ENCODE peak calls at places on chromosomes 13 and 19, in seven cellular contexts. W is A673, N is left ventricle myocardium inferior, T is PC-9, A is heart right ventricle, F is upper lobe of right lung, G is IMR-90. S is an unnamed sample. For H3K27me3, the result is how much of the 10 kb centered on the place peaks cover.

GRCh38 chr13:62375653-62376052 is 960.0 kb upstream of the PCDH20 start:
- DNase-seq in W (no peak), N (no peak), T (no peak), A (no peak), F (no peak), G (no peak), S (no peak)

GRCh38 chr19:30535011-30535410 is 162.8 kb downstream of the ZNF536 start:
- DNase-seq in W (no peak), N (no peak), T (no peak), A (no peak), F (no peak), G (no peak), S (no peak)

GRCh38 chr13:100269837-100270236 is 180.9 kb downstream of the PCCA start:
- DNase-seq in W (peak), N (peak), T (no peak), A (peak), F (peak), G (peak), S (no peak)

GRCh38 chr19:44745386-44745831 is 3.1 kb upstream of the BCL3 start:
- DNase-seq in W (peak), N (peak), T (peak), A (peak), F (peak), G (peak), S (no peak)

GRCh38 chr19:11021760-11022144 is 60.9 kb downstream of the SMARCA4 start:
- DNase-seq in W (no peak), N (no peak), T (no peak), A (no peak), F (no peak), G (no peak), S (no peak)

GRCh38 chr19:30130356-30131122 is 188.5 kb downstream of the URI1 start:
- DNase-seq in W (no peak), N (no peak), T (no peak), A (no peak), F (no peak), G (no peak), S (no peak)

GRCh38 chr13:109881347-109881725 is 95.0 kb upstream of the IRS2 start:
- DNase-seq in W (no peak), N (no peak), T (no peak), A (no peak), F (no peak), G (no peak), S (no peak)

GRCh38 chr19:57192064-57192395 is 730 bp downstream of the ZNF264 start:
- DNase-seq in W (peak), N (no peak), T (no peak), A (no peak), F (no peak), G (peak), S (no peak)

GRCh38 chr19:43777163-43777700 is 3.5 kb downstream of the KCNN4 start:
- DNase-seq in W (peak), N (no peak), T (peak), A (no peak), F (no peak), G (peak), S (no peak)

GRCh38 chr19:40110570-40110969 is 19.8 kb upstream of the ZNF780A start:
- DNase-seq in W (no peak), N (no peak), T (no peak), A (no peak), F (no peak), G (no peak), S (no peak)

GRCh38 chr19:36604656-36605100 is 435 bp upstream of the ZNF382 start:
- DNase-seq in W (peak), N (peak), T (no peak), A (peak), F (peak), G (peak), S (peak)

GRCh38 chr19:7605490-7606222 is 10.0 kb downstream of the CAMSAP3 start:
- DNase-seq in W (peak), N (no peak), T (peak), A (no peak), F (no peak), G (no peak), S (no peak)

GRCh38 chr19:5130371-5131030 is 161.6 kb downstream of the KDM4B start:
- DNase-seq in W (no peak), N (no peak), T (no peak), A (no peak), F (no peak), G (no peak), S (no peak)

GRCh38 chr19:31154021-31154420 is 195.2 kb downstream of the TSHZ3 start:
- DNase-seq in W (no peak), N (no peak), T (no peak), A (no peak), F (no peak), G (peak), S (peak)

GRCh38 chr19:47779524-47780214 is 1.2 kb downstream of the SELENOW start:
- DNase-seq in W (no peak), N (peak), T (no peak), A (peak), F (no peak), G (no peak), S (no peak)

GRCh38 chr13:91358384-91358776 is 10.9 kb downstream of the MIR17HG start:
- DNase-seq in W (no peak), N (no peak), T (no peak), A (no peak), F (no peak), G (no peak), S (no peak)

GRCh38 chr13:99686157-99686572 is 184.9 kb downstream of the TM9SF2 start:
- DNase-seq in W (peak), N (peak), T (no peak), A (peak), F (no peak), G (peak), S (no peak)

GRCh38 chr19:58196911-58197616 is 14.2 kb downstream of the ZNF274 start:
- DNase-seq in W (no peak), N (no peak), T (peak), A (no peak), F (no peak), G (peak), S (no peak)

GRCh38 chr13:81406022-81406421 is 1065.1 kb upstream of the SPRY2 start:
- DNase-seq in W (no peak), N (no peak), T (no peak), A (no peak), F (no peak), G (no peak), S (no peak)

GRCh38 chr19:33905473-33905936 is 108.8 kb downstream of the KCTD15 start:
- DNase-seq in W (no peak), N (peak), T (no peak), A (peak), F (peak), G (no peak), S (no peak)

GRCh38 chr19:41915248-41916032 is 12.8 kb downstream of the ERFL start:
- DNase-seq in W (no peak), N (no peak), T (no peak), A (no peak), F (no peak), G (no peak), S (no peak)

GRCh38 chr19:35056513-35057063 is 15.1 kb downstream of the HPN start:
- DNase-seq in W (no peak), N (no peak), T (no peak), A (no peak), F (no peak), G (no peak), S (no peak)

GRCh38 chr13:114203536-114203935 is 24.5 kb downstream of the CFAP97D2 start:
- DNase-seq in W (no peak), N (no peak), T (no peak), A (no peak), F (no peak), G (no peak), S (no peak)

GRCh38 chr19:29623726-29624488 is 17.8 kb downstream of the POP4 start:
- DNase-seq in W (no peak), N (no peak), T (no peak), A (no peak), F (no peak), G (no peak), S (no peak)

GRCh38 chr13:100674363-100674847 is at the start of gene TMTC4:
- DNase-seq in W (no peak), N (no peak), T (no peak), A (no peak), F (no peak), G (no peak), S (no peak)

GRCh38 chr19:18109731-18110671 is 12.4 kb downstream of the MAST3 start:
- DNase-seq in W (no peak), N (peak), T (peak), A (no peak), F (peak), G (no peak), S (no peak)

GRCh38 chr13:83883061-83883523 is 818 bp upstream of the SLITRK1 start:
- DNase-seq in W (no peak), N (no peak), T (no peak), A (no peak), F (no peak), G (no peak), S (no peak)
- H3K4me3 ChIP-seq in W (no peak), N (no peak), T (no peak), A (no peak), F (no peak), G (no peak), S (no peak)

GRCh38 chr13:97223711-97224461 is 1.8 kb downstream of the MBNL2 start:
- DNase-seq in W (peak), N (peak), T (peak), A (peak), F (no peak), G (peak), S (peak)
- TF ChIP-seq CTCF in W (no peak), N (peak), T (no peak), A (no peak), F (no peak), G (peak), S (no peak)

GRCh38 chr19:50645107-50645506 is 4.1 kb upstream of the C19orf81 start:
- DNase-seq in W (no peak), N (no peak), T (no peak), A (no peak), F (no peak), G (no peak), S (no peak)
- H3K27me3 ChIP-seq in W (under half), N (half or more), T (half or more), A (half or more), F (half or more), G (under half), S (under half)

DNA sequence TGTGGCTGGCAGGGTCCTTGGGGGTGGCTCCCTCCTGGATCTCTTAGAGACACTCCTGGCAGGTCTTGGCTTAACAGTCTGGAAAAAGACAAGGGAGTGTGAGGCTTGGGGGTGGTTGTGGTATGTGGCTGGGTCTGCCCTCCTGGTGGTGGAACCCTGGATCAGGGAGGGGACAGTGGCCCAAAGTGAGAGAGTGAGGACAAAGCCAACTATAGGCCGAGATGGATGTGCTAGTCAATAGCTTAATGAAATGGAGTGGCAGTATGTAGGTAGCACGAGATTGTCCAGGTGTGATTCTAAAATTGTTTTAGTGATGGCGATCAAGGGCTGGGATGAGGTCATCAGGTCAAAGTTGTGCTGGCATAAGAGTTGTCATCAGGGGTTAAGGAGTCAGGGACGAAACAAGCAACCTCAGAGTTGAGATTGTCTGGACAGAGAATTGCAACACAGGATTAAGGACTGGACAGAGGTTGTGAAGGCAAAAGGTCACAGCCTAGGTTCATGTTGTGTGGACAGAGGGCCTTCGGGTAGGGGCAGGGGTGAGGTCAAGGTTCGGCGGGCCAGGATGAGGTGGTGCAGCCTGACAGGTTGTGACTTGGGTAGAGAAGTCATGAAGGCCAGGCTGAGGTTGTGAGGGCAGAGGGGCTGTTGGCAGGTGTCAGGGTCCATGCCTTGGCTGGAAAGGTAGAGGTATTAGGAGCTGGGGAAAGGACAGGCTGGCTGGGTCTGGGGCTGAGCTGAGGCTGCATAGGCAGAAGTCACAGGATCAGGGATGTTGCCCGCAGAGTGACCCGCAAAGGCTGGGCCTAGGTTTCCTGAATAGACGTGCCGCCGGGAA is 4.5 kb upstream of the RASAL3 start:
- DNase-seq in W (no peak), N (no peak), T (no peak), A (no peak), F (peak), G (no peak), S (no peak)
- H3K4me3 ChIP-seq in W (peak), N (peak), T (no peak), A (peak), F (peak), G (no peak), S (no peak)

GRCh38 chr13:59261928-59262488 is 901.7 kb downstream of the DIAPH3 start:
- DNase-seq in W (peak), N (no peak), T (no peak), A (no peak), F (no peak), G (peak), S (no peak)
- TF ChIP-seq CTCF in W (peak), N (peak), T (no peak), A (peak), F (peak), G (peak), S (peak)

GRCh38 chr19:51185069-51185867 is 39.6 kb upstream of the CD33 start:
- DNase-seq in W (no peak), N (no peak), T (no peak), A (no peak), F (no peak), G (no peak), S (no peak)

GRCh38 chr19:51187395-51188226 is 37.3 kb upstream of the CD33 start:
- DNase-seq in W (no peak), N (no peak), T (no peak), A (no peak), F (no peak), G (no peak), S (no peak)

GRCh38 chr19:51186323-51186722 is 38.6 kb upstream of the CD33 start:
- DNase-seq in W (no peak), N (no peak), T (no peak), A (no peak), F (no peak), G (no peak), S (no peak)

GRCh38 chr19:51185868-51186215 is 39.0 kb upstream of the CD33 start:
- DNase-seq in W (no peak), N (no peak), T (no peak), A (no peak), F (no peak), G (no peak), S (no peak)

DNA sequence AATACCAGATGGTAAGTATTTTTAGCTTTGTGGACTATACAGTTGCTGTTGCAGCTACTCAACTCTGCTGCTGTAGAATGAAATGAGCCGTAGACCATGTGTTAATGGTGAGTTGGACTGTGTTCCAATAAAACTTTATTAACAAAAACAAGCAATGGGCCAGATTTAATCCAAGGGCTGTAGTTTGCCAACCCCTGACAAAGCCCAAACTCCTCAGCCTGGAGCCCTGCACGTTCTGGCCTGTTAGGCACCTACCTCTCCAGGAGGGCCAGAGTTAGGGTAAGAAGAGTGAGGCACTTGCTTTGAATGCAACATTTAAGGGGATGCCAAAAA is 36.7 kb upstream of the CD33 start:
- DNase-seq in W (no peak), N (no peak), T (no peak), A (no peak), F (no peak), G (no peak), S (no peak)
- H3K27me3 ChIP-seq in W (under half), N (half or more), T (half or more), A (under half), F (under half), G (under half), S (under half)